ENCODE peak calls at places on chromosomes 11 and 22, in five cellular contexts. M is body of pancreas, E is stomach, T is A549, A is HCT116. C is an unnamed sample.

GRCh38 chr11:2975594-2975993 is 16.5 kb downstream of the NAP1L4 start:
- DNase-seq in M (peak; percentile 36), E (peak; percentile 32), T (peak; percentile 67), A (peak; percentile 36), C (no peak)

GRCh38 chr11:103327721-103328120 is 218.5 kb downstream of the DYNC2H1 start:
- DNase-seq in M (no peak), E (no peak), T (no peak), A (no peak), C (no peak)

GRCh38 chr22:24937114-24937513 is 9.4 kb downstream of the LHFPL7 start:
- DNase-seq in M (peak; percentile 35), E (no peak), T (peak; percentile 45), A (no peak), C (no peak)

GRCh38 chr22:32324505-32325415 is 32.9 kb upstream of the RFPL3 start:
- DNase-seq in M (no peak), E (peak; percentile 21), T (no peak), A (no peak), C (peak; percentile 28)

GRCh38 chr11:43690929-43691328 is 10.4 kb downstream of the HSD17B12 start:
- DNase-seq in M (no peak), E (no peak), T (no peak), A (no peak), C (no peak)

GRCh38 chr11:84663731-84664130 is 963.4 kb downstream of the DLG2 start:
- DNase-seq in M (no peak), E (no peak), T (no peak), A (no peak), C (no peak)

GRCh38 chr22:38088723-38089473 is 4.9 kb upstream of the SLC16A8 start:
- DNase-seq in M (no peak), E (no peak), T (no peak), A (no peak), C (no peak)

GRCh38 chr11:128632151-128632791 is 44.9 kb upstream of the ETS1 start:
- DNase-seq in M (peak; percentile 28), E (no peak), T (peak; percentile 44), A (peak; percentile 19), C (no peak)

GRCh38 chr11:122984186-122985011 is 2.8 kb upstream of the BSX start:
- DNase-seq in M (peak; percentile 15), E (no peak), T (peak; percentile 5), A (no peak), C (no peak)

GRCh38 chr11:19763315-19763714 is 50.7 kb downstream of the NAV2 start:
- DNase-seq in M (peak; percentile 44), E (peak; percentile 31), T (no peak), A (no peak), C (no peak)

GRCh38 chr11:109490953-109491733 is 69.2 kb downstream of the C11orf87 start:
- DNase-seq in M (no peak), E (no peak), T (no peak), A (no peak), C (no peak)

GRCh38 chr11:12137938-12138731 is 27.7 kb downstream of the MICAL2 start:
- DNase-seq in M (no peak), E (no peak), T (peak; percentile 47), A (no peak), C (no peak)

GRCh38 chr11:13384837-13385417 is 78.1 kb downstream of the BTBD10 start:
- DNase-seq in M (peak; percentile 32), E (no peak), T (peak; percentile 46), A (peak; percentile 23), C (no peak)

GRCh38 chr22:27726726-27727449 is 74.7 kb downstream of the MN1 start:
- DNase-seq in M (no peak), E (peak; percentile 56), T (peak; percentile 77), A (no peak), C (peak; percentile 30)

GRCh38 chr11:100789500-100789899 is 102.4 kb downstream of the ARHGAP42 start:
- DNase-seq in M (peak; percentile 50), E (no peak), T (peak; percentile 44), A (no peak), C (peak; percentile 23)

GRCh38 chr11:130118636-130119387 is 40.8 kb upstream of the ST14 start:
- DNase-seq in M (no peak), E (no peak), T (no peak), A (no peak), C (no peak)

GRCh38 chr22:46361861-46362220 is 26.3 kb downstream of the TRMU start:
- DNase-seq in M (no peak), E (no peak), T (no peak), A (no peak), C (no peak)

GRCh38 chr11:94459576-94459975 is 34.1 kb downstream of the MRE11 start:
- DNase-seq in M (no peak), E (no peak), T (no peak), A (no peak), C (no peak)

GRCh38 chr11:119029340-119030028 is 1.2 kb downstream of the SLC37A4 start:
- DNase-seq in M (peak; percentile 91), E (peak; percentile 78), T (no peak), A (no peak), C (peak; percentile 30)
- TF ChIP-seq POLR2A in M (peak; percentile 67), E (no peak), T (no peak), A (no peak), C (no peak)

DNA sequence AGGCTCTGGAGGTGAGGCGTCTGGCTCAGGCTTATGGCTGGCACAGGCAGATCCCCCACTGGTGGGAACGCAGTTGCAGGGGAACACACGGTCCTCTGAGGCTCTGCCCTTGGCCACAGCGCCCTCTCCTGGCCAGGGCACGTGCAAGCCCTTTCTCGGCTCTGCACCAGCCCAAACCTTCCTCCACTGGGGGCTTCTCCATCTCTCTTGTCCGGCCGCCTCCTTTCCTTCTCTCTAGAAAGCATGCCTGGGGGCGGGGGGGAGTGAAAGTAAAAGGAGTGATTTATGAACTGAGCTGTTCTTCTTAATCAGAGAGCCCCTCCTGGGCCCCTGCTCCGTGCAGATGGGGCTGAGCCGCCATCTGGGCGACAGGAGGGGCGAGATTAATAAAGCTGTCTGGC is 56.5 kb downstream of the TP53I11 start:
- DNase-seq in M (peak; percentile 33), E (peak; percentile 50), T (peak; percentile 66), A (peak; percentile 40), C (peak; percentile 63)
- H3K4me3 ChIP-seq in M (no peak overlapping the region), E (no peak overlapping the region), T (no peak overlapping the region), A (no peak overlapping the region), C (no peak overlapping the region)

GRCh38 chr11:57566035-57566504 is 1.4 kb downstream of the UBE2L6 start:
- DNase-seq in M (peak; percentile 43), E (peak; percentile 59), T (no peak), A (no peak), C (peak; percentile 78)
- TF ChIP-seq POLR2A in M (no peak), E (no peak), T (no peak), A (no peak), C (peak; percentile 7)

DNA sequence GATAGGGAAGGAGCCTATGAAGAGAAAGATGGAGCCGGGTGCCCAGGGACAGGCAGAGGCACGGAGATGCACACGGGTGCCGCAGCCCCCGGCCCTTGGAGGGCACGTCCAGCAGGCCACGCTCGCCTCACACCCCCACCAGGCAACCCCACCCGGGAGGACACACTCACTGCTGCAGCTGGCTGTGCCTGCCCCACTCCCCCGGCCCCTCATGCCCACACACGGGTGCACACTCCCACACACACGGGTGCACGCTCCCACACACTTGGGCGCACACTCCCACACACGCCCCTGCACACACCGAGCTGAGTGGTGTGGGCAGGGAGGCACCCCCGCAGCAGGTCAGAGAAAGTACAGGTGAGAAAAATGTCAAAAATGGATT is 1.1 kb downstream of the MOB2 start:
- DNase-seq in M (peak; percentile 3), E (no peak), T (no peak), A (no peak), C (no peak)
- H3K4me3 ChIP-seq in M (no peak overlapping the region), E (peak overlapping the region; percentile 39), T (no peak overlapping the region), A (no peak overlapping the region), C (no peak overlapping the region)

DNA sequence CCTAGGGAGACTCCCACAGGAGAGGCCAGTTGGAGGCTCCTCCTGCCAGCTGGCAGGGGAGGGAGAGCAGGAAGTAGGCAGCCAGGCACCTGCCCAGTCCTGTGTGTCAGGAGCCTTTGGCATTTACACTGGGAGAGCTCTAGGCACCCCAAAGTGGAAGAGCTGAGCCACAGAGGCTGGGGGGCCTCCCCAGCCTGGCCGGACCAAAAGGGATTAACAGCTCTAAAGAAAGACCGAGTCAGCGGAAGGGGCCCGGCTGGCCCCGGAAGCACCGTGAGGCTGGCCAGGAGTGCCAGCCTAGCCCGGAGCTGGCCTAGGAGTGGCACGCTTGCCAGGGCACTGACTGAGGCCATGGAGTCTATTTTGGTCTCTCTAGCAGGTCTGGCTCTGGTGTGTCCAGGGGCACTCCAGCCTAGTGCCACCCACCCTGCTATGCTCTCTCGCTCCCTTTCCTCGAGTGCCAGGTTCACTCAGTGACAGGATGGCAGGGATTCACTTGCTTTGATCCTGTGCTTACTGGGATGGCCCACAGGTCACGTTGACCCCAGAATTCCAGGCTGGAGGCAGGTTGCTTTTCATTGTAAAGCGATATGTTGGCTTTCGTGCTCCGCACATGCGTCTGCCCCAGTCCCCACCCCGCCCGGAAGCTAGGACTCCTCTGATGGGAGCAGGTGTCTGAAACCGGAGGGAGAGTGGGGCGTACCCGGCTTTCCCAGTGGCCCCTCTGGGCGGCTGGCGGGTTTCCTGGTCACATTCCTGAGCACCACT is 3.3 kb upstream of the KMT5B start:
- DNase-seq in M (peak; percentile 60), E (peak; percentile 77), T (no peak), A (no peak), C (no peak)
- TF ChIP-seq POLR2A in M (no peak), E (no peak), T (no peak), A (no peak), C (no peak)

DNA sequence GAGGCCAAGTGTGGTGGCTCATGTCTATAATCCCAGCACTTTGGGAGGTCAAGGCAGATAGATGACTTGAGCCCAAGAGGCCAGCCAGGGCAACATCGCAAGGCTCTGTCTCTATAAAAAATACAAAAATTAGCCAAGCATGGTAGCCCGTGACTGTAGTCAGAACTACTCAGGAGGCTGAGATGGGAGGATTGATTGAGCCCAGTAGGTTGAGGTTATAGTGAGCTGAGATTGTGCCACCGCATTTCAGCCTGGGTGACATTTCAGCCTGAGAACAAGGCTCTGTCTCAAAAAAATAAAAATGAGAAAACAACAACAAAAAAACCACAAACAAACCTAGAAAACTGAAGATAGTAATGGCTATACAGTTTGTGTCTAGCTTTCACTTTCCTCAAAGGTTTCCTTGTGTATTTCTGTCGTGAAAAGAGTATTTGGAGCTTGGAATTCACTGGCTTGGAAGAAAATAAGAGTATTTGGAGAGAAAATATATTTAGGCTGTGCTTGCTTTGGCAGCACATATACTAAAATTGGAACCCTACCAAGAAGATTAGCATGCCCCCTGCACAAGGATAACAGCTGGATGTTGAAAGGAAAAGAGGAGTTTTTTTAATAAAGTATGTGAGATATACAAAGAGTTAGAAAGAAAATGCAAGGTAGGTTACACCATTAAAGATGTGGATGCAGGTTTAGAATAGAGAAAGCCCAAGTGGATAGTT is 3.9 kb upstream of the BIRC3 start:
- DNase-seq in M (no peak), E (no peak), T (peak; percentile 8), A (no peak), C (no peak)
- H3K4me3 ChIP-seq in M (no peak overlapping the region), E (no peak overlapping the region), T (peak overlapping the region; percentile 38), A (peak overlapping the region; percentile 59), C (no peak overlapping the region)

GRCh38 chr11:18105802-18106574 is at the start of gene SAAL1:
- DNase-seq in M (peak; percentile 91), E (peak; percentile 88), T (peak; percentile 88), A (peak; percentile 74), C (peak; percentile 89)
- TF ChIP-seq POLR2A in M (no peak), E (no peak), T (peak; percentile 87), A (peak; percentile 48), C (peak; percentile 28)